ENCODE peak calls at places on chromosomes 7 and 10, in six cellular contexts. E, P, A, L, I and J are unnamed samples.

GRCh38 chr7:56074371-56074791 is 10.3 kb downstream of the SUMF2 start:
- DNase-seq in E (peak; percentile 96), P (peak; percentile 87), A (peak; percentile 82), L (peak; percentile 89), I (peak; percentile 90), J (peak; percentile 96)

GRCh38 chr7:47648301-47648900 is 66.5 kb upstream of the TNS3 start:
- DNase-seq in A (no peak), P (no peak), L (no peak), I (no peak), E (no peak), J (no peak)

GRCh38 chr10:12501851-12502525 is 152.6 kb downstream of the CAMK1D start:
- DNase-seq in A (no peak), L (no peak), E (peak; percentile 37), I (peak; percentile 46), P (no peak), J (no peak)

GRCh38 chr10:30502266-30503058 is 68.5 kb downstream of the MAP3K8 start:
- DNase-seq in I (no peak), P (no peak), E (no peak), A (no peak), L (peak; percentile 43), J (no peak)

GRCh38 chr10:44030132-44030531 is 354.8 kb downstream of the CXCL12 start:
- DNase-seq in E (no peak), A (no peak), I (no peak), L (no peak), P (no peak), J (no peak)

GRCh38 chr7:39678935-39679690 is 55.7 kb downstream of the RALA start:
- DNase-seq in A (no peak), I (no peak), L (no peak), P (no peak), E (no peak), J (no peak)

GRCh38 chr10:76114556-76114955 is 683.1 kb downstream of the LRMDA start:
- DNase-seq in I (no peak), P (no peak), L (no peak), E (no peak), A (no peak), J (no peak)

GRCh38 chr7:53326634-53327033 is 291.2 kb downstream of the POM121L12 start:
- DNase-seq in L (no peak), I (no peak), A (no peak), E (no peak), P (no peak), J (no peak)

GRCh38 chr10:127033569-127034175 is 128.4 kb downstream of the DOCK1 start:
- DNase-seq in L (no peak), A (no peak), I (no peak), P (no peak), E (no peak), J (no peak)

GRCh38 chr10:53403688-53404087 is 631.1 kb upstream of the MBL2 start:
- DNase-seq in E (peak; percentile 59), P (peak; percentile 12), A (no peak), I (no peak), L (peak; percentile 14), J (no peak)

GRCh38 chr7:43513236-43513635 is 69.7 kb upstream of the STK17A start:
- DNase-seq in I (no peak), L (no peak), P (no peak), E (no peak), A (no peak), J (no peak)

GRCh38 chr7:95822717-95823116 is 50.4 kb downstream of the DYNC1I1 start:
- DNase-seq in A (no peak), E (no peak), L (no peak), I (no peak), P (no peak), J (no peak)

GRCh38 chr7:138538996-138539644 is 79.1 kb downstream of the TRIM24 start:
- DNase-seq in L (no peak), E (no peak), A (no peak), I (no peak), P (no peak), J (no peak)

GRCh38 chr10:85621562-85621961 is 745.0 kb downstream of the GRID1 start:
- DNase-seq in I (no peak), A (peak; percentile 82), P (no peak), L (peak; percentile 17), E (no peak), J (no peak)

GRCh38 chr10:18653112-18653511 is 1.7 kb upstream of the NSUN6 start:
- DNase-seq in P (no peak), L (no peak), I (no peak), E (no peak), A (no peak), J (no peak)

GRCh38 chr10:27038168-27038567 is 62.1 kb downstream of the ANKRD26 start:
- DNase-seq in L (no peak), I (no peak), P (no peak), E (peak; percentile 21), A (no peak), J (no peak)

GRCh38 chr10:70815504-70816219 is at the start of gene SGPL1:
- DNase-seq in P (peak; percentile 90), I (peak; percentile 89), E (peak; percentile 91), L (peak; percentile 90), A (peak; percentile 81), J (peak; percentile 92)

GRCh38 chr10:49741108-49741995 is 20.8 kb downstream of the OGDHL start:
- DNase-seq in P (no peak), I (no peak), E (no peak), L (no peak), A (peak; percentile 20), J (peak; percentile 45)

GRCh38 chr10:49738616-49739360 is 23.3 kb downstream of the OGDHL start:
- DNase-seq in L (no peak), A (no peak), P (no peak), E (no peak), I (no peak), J (peak; percentile 90)

GRCh38 chr10:49739426-49739825 is 22.7 kb downstream of the OGDHL start:
- DNase-seq in E (no peak), L (no peak), I (no peak), P (no peak), A (no peak), J (no peak)

GRCh38 chr10:49742683-49743463 is 19.2 kb downstream of the OGDHL start:
- DNase-seq in P (no peak), E (no peak), L (no peak), I (no peak), A (no peak), J (no peak)

DNA sequence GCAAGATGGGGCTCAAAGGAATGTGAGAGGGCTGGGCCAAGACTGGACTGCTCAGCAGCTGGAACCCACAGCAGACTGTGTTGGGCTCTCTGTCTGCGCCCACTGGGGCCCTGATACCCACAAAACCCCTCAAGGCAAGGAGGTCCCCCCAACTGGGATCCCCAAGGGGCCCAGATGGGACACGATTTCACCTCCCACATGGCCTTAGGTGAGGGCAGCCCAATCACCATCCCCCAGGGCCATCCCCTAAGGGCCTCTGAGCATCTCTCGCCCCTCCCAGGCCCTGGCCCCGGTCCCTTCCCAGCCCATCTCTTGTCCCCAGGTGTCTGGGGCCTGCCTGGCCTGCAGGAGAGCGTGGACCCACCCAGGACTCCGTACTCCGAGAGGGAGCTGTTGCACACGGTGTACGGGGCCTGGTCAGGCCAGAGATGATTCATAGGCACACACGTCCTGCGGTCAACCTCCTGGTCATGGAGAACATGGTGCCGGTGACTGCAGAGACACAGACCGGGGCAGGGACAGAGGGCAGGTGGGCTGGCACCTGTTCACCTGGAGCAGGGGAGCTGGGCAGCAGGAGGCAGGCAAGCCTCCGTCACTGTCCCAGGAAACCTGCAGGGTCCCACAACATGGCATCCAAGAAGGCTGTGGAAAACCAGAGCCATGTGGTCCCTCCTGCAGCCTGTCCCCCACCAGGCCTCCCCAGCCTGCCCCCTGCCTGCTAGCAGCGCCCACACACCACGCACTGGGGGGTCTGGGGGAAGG is 21.6 kb downstream of the OGDHL start:
- DNase-seq in A (no peak), L (no peak), E (no peak), I (no peak), P (no peak), J (peak; percentile 81)
- TF ChIP-seq EP300 in A (no peak), L (no peak), E (no peak), I (no peak), P (no peak), J (no peak)

DNA sequence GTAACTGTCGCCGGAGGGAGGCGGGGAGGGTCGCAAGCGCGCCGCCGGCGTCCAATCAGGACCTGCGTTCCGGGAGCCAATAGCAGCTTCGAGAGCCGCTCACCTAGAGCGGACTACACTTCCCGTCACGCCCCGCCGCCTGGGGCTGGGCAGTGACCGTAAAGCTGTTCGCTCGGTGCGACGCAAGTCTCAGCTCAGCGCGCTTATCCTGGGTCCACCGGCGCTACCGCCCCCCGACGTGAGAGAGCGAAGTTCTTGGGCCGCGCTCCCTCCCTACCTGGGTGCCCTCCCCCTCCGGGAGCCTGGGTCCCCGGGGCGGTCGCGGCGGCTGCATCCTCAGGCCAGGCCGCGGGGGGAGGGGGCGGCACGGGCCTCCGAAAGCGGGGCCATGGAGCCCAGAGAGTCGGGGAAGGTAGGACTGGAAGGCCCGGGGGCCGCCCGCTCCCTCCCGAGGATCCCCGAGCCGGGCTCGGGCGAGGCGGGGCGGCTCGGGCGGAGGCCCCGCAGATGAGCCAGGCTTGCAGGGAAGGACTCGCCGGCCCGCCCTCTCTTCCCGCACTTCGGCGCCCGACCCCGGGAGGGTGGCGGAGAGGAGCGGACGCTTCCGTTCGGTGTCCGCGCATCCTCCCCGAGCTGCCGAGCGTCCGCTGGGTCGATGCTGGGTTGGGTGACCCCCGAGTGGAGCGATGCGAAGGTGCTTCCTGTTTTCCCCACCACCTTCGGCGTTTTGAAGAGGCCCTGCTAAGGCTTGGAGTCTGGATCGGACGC is at the start of gene ZNF862:
- DNase-seq in L (peak; percentile 98), E (peak; percentile 99), P (peak; percentile 96), A (peak; percentile 98), I (peak; percentile 98), J (peak; percentile 99)
- TF ChIP-seq EP300 in L (no peak), E (no peak), P (no peak), A (no peak), I (no peak), J (no peak)

GRCh38 chr7:142181966-142182365 is 70.4 kb downstream of the MGAM2 start:
- DNase-seq in L (no peak), P (no peak), E (no peak), A (no peak), I (no peak), J (no peak)
- TF ChIP-seq EP300 in L (no peak), P (no peak), E (no peak), A (no peak), I (no peak), J (no peak)

GRCh38 chr7:116548506-116548905 is 23.7 kb downstream of the CAV1 start:
- DNase-seq in L (no peak), A (no peak), E (no peak), I (no peak), P (no peak), J (no peak)
- TF ChIP-seq EP300 in L (no peak), A (no peak), E (no peak), I (no peak), P (no peak), J (no peak)